ENCODE peak calls at places on chromosomes 13 and 19, in six cellular contexts. B is ascending aorta, C is PC-3, G is cardiac muscle cell, Z is GM12878, A is psoas muscle. Q is an unnamed sample.

GRCh38 chr13:73248154-73248553 is 189.3 kb downstream of the KLF5 start:
- DNase-seq in B (no peak), C (no peak), G (no peak), Z (no peak), A (no peak), Q (no peak)

GRCh38 chr19:51448011-51448744 is 10.1 kb downstream of the SIGLEC8 start:
- DNase-seq in B (peak; percentile 38), C (no peak), G (no peak), Z (no peak), A (no peak), Q (no peak)

GRCh38 chr13:74217816-74218215 is 83.6 kb upstream of the KLF12 start:
- DNase-seq in B (no peak), C (no peak), G (no peak), Z (no peak), A (no peak), Q (no peak)

GRCh38 chr19:55703790-55704215 is 28.8 kb downstream of the EPN1 start:
- DNase-seq in B (no peak), C (no peak), G (no peak), Z (no peak), A (no peak), Q (no peak)

GRCh38 chr13:29676535-29676934 is 81.0 kb upstream of the SLC7A1 start:
- DNase-seq in B (no peak), C (no peak), G (peak; percentile 12), Z (no peak), A (no peak), Q (no peak)

GRCh38 chr19:30896551-30896950 is 452.7 kb downstream of the TSHZ3 start:
- DNase-seq in B (no peak), C (no peak), G (peak; percentile 92), Z (no peak), A (no peak), Q (peak; percentile 36)

GRCh38 chr19:50921391-50922315 is 10.5 kb upstream of the KLK4 start:
- DNase-seq in B (no peak), C (peak; percentile 38), G (no peak), Z (no peak), A (no peak), Q (no peak)

GRCh38 chr13:22703601-22704209 is 477.1 kb upstream of the SGCG start:
- DNase-seq in B (no peak), C (peak; percentile 56), G (no peak), Z (no peak), A (no peak), Q (no peak)

GRCh38 chr13:71758823-71759222 is 108.2 kb downstream of the DACH1 start:
- DNase-seq in B (no peak), C (no peak), G (peak; percentile 36), Z (no peak), A (no peak), Q (no peak)

GRCh38 chr13:46016216-46016615 is 36.3 kb downstream of the ZC3H13 start:
- DNase-seq in B (no peak), C (no peak), G (no peak), Z (no peak), A (no peak), Q (no peak)

GRCh38 chr19:37970699-37971098 is 63.7 kb downstream of the SIPA1L3 start:
- DNase-seq in B (no peak), C (no peak), G (no peak), Z (no peak), A (no peak), Q (no peak)

GRCh38 chr19:5621945-5622464 is 571 bp downstream of the SAFB2 start:
- DNase-seq in B (no peak), C (peak; percentile 42), G (no peak), Z (no peak), A (peak; percentile 37), Q (peak; percentile 78)

GRCh38 chr13:45548281-45548680 is 67.3 kb downstream of the ERICH6B start:
- DNase-seq in B (no peak), C (no peak), G (no peak), Z (no peak), A (no peak), Q (no peak)

GRCh38 chr13:43132911-43133310 is 109.5 kb downstream of the DNAJC15 start:
- DNase-seq in B (no peak), C (no peak), G (no peak), Z (no peak), A (no peak), Q (no peak)

GRCh38 chr19:33248954-33249613 is 23.4 kb upstream of the SLC7A10 start:
- DNase-seq in B (no peak), C (peak; percentile 39), G (no peak), Z (no peak), A (no peak), Q (no peak)

GRCh38 chr19:11797491-11797890 is 832 bp upstream of the ZNF491 start:
- DNase-seq in B (peak; percentile 85), C (peak; percentile 96), G (peak; percentile 95), Z (peak; percentile 54), A (peak; percentile 80), Q (peak; percentile 80)

DNA sequence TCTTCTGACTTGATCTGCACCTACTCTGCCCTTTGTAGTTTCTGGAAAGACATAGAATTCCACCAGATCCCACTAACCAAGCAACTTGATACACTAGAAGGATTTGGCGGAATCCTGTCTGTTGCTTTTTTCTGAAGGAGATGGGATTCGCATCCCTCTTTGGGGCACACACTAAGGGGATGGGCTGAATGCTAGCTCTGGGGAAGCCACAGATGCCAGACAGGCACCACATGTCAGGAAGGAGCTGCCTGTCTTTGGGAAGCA is 52.1 kb downstream of the SERP2 start:
- DNase-seq in B (no peak), C (no peak), G (no peak), Z (no peak), A (no peak), Q (no peak)
- TF ChIP-seq CTCF in B (no peak), C (no peak), G (no peak), Z (no peak), A (no peak), Q (no peak)

GRCh38 chr13:114230575-114230974 is 4.1 kb upstream of the CDC16 start:
- DNase-seq in B (no peak), C (no peak), G (no peak), Z (no peak), A (no peak), Q (no peak)
- H3K4me3 ChIP-seq in B (no peak overlapping the region), C (no peak overlapping the region), G (no peak overlapping the region), Z (no peak overlapping the region), A (no peak overlapping the region), Q (no peak overlapping the region)

DNA sequence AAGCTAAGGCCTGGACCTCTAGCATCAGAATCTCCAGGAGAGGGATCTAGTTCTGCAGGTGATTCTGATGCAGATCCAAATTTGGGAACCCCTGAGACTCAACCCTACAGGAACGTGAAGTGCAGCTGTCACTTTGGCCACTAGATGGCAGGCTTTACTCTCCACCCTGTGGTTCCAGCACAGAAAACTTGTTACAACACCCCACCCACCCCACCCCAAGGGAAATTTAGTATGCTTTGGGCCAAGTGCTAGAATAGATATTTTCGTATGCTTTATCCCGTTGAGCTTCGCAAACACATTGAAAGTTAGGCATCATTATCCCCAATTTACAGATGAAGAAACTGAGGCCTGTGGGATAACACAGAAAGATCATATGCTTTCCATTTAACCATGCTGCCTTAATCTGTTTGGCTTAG is 232.0 kb downstream of the B3GLCT start:
- DNase-seq in B (peak; percentile 76), C (peak; percentile 58), G (peak; percentile 67), Z (no peak), A (peak; percentile 48), Q (no peak)
- H3K27ac ChIP-seq in B (no peak overlapping the region), C (no peak overlapping the region), G (no peak overlapping the region), Z (no peak overlapping the region), A (no peak overlapping the region), Q (no peak overlapping the region)

DNA sequence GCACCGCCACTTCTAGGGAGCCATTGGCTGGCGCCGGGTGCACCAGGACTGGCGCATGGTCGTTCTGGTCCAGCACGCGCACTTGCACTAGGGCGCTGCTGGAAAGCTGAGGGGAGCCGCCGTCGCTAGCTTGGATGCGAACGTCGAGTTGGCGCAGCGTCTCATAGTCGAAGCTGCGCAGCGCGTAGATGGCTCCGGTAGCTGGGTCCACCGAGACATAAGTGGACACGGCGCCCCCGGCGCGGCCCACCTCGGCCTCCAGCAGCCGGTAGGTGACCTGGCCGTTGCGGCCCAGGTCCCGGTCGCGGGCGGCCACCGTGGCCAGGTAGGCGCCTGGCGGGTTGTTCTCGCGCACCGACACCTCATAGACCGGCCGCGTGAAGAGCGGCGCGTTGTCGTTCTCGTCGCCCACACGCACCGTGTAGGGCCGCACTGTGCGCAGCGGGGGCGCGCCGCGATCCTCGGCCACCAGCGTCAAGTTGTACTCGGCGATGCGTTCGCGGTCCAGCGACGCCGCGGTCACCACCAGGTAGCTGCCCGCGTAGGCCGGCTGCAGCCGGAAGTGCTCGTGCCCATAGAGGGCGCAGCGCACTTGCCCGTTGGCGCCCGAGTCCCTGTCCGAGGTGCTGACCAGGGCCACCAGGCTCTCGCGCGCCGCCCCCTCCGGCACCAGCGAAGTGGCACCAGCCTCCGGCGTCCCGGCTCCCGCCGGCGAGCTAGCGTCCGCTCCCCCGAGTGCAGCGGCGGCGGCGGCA is 1.7 kb downstream of the PCDH8 start:
- DNase-seq in B (no peak), C (no peak), G (peak; percentile 90), Z (no peak), A (peak; percentile 50), Q (no peak)
- TF ChIP-seq CTCF in B (peak; percentile 54), C (no peak), G (peak; percentile 52), Z (no peak), A (peak; percentile 26), Q (no peak)

Q was measured in coronary artery.